ENCODE peak calls at places on chromosomes 13 and 19, in seven cellular contexts. Q, G, L, Y, Z, O and M are unnamed samples.

GRCh38 chr19:50817941-50818858 is 5.4 kb downstream of the KLK1 start:
- DNase-seq in Q (peak; percentile 95), G (peak; percentile 48), L (peak; percentile 99), Y (peak; percentile 97), Z (no peak), O (peak; percentile 63), M (no peak)

GRCh38 chr19:13143135-13143534 is 7.0 kb downstream of the STX10 start:
- DNase-seq in Q (no peak), G (no peak), L (no peak), Y (no peak), Z (peak; percentile 51), O (no peak), M (no peak)

GRCh38 chr13:27745301-27745700 is 47.0 kb upstream of the GSX1 start:
- DNase-seq in Q (no peak), G (no peak), L (no peak), Y (no peak), Z (no peak), O (no peak), M (no peak)

GRCh38 chr19:4319067-4319718 is 14.8 kb downstream of the FSD1 start:
- DNase-seq in Q (peak; percentile 2), G (no peak), L (no peak), Y (no peak), Z (no peak), O (no peak), M (no peak)

GRCh38 chr13:111575276-111575675 is 254.8 kb downstream of the TEX29 start:
- DNase-seq in Q (no peak), G (no peak), L (no peak), Y (no peak), Z (no peak), O (no peak), M (no peak)

GRCh38 chr19:6564393-6564792 is 26.6 kb downstream of the CD70 start:
- DNase-seq in Q (no peak), G (no peak), L (no peak), Y (peak; percentile 71), Z (peak; percentile 18), O (no peak), M (no peak)

GRCh38 chr13:60520902-60521563 is 124.0 kb downstream of the TDRD3 start:
- DNase-seq in Q (no peak), G (no peak), L (no peak), Y (no peak), Z (no peak), O (no peak), M (no peak)

GRCh38 chr19:48321622-48322591 is 3.4 kb upstream of the EMP3 start:
- DNase-seq in Q (peak; percentile 99), G (peak; percentile 94), L (peak; percentile 98), Y (peak; percentile 97), Z (peak; percentile 21), O (peak; percentile 92), M (no peak)

GRCh38 chr13:108807841-108808240 is 178.4 kb downstream of the MYO16 start:
- DNase-seq in Q (no peak), G (no peak), L (no peak), Y (no peak), Z (no peak), O (no peak), M (no peak)

GRCh38 chr19:41696402-41697197 is 8.5 kb upstream of the CEACAM7 start:
- DNase-seq in Q (no peak), G (no peak), L (no peak), Y (no peak), Z (no peak), O (no peak), M (no peak)

GRCh38 chr13:98429977-98430785 is 146.7 kb downstream of the STK24 start:
- DNase-seq in Q (no peak), G (no peak), L (no peak), Y (no peak), Z (no peak), O (no peak), M (no peak)

GRCh38 chr13:100124265-100124664 is 35.4 kb downstream of the PCCA start:
- DNase-seq in Q (no peak), G (no peak), L (no peak), Y (no peak), Z (no peak), O (no peak), M (no peak)

GRCh38 chr19:38425810-38426466 is at the start of gene RASGRP4:
- DNase-seq in Q (no peak), G (no peak), L (peak; percentile 56), Y (peak; percentile 84), Z (no peak), O (no peak), M (no peak)

GRCh38 chr19:46351241-46352041 is 4.6 kb downstream of the PPP5C start:
- DNase-seq in Q (no peak), G (no peak), L (no peak), Y (no peak), Z (no peak), O (no peak), M (no peak)

GRCh38 chr19:16612631-16613030 is 15.4 kb downstream of the MED26 start:
- DNase-seq in Q (no peak), G (no peak), L (no peak), Y (no peak), Z (no peak), O (no peak), M (no peak)

GRCh38 chr13:95154441-95154886 is 146.8 kb downstream of the ABCC4 start:
- DNase-seq in Q (no peak), G (no peak), L (no peak), Y (no peak), Z (no peak), O (no peak), M (no peak)

GRCh38 chr13:110404321-110404720 is 97.2 kb downstream of the COL4A2 start:
- DNase-seq in Q (no peak), G (no peak), L (no peak), Y (no peak), Z (no peak), O (no peak), M (no peak)

GRCh38 chr19:56149656-56150038 is 8.6 kb downstream of the ZNF444 start:
- DNase-seq in Q (no peak), G (no peak), L (no peak), Y (no peak), Z (no peak), O (no peak), M (no peak)

GRCh38 chr19:56150358-56150757 is 9.3 kb downstream of the ZNF444 start:
- DNase-seq in Q (no peak), G (no peak), L (no peak), Y (no peak), Z (no peak), O (no peak), M (no peak)

GRCh38 chr19:56155124-56155687 is 14.1 kb downstream of the ZNF444 start:
- DNase-seq in Q (peak; percentile 59), G (no peak), L (peak; percentile 87), Y (peak; percentile 53), Z (no peak), O (no peak), M (no peak)

GRCh38 chr19:56153507-56153906 is 12.4 kb downstream of the ZNF444 start:
- DNase-seq in Q (no peak), G (no peak), L (peak; percentile 66), Y (no peak), Z (no peak), O (no peak), M (no peak)

GRCh38 chr19:56152644-56153043 is 11.6 kb downstream of the ZNF444 start:
- DNase-seq in Q (no peak), G (no peak), L (no peak), Y (no peak), Z (no peak), O (no peak), M (no peak)
- TF ChIP-seq CTCF in Q (no peak), G (no peak), L (no peak), Y (no peak), Z (no peak), O (no peak), M (no peak)

DNA sequence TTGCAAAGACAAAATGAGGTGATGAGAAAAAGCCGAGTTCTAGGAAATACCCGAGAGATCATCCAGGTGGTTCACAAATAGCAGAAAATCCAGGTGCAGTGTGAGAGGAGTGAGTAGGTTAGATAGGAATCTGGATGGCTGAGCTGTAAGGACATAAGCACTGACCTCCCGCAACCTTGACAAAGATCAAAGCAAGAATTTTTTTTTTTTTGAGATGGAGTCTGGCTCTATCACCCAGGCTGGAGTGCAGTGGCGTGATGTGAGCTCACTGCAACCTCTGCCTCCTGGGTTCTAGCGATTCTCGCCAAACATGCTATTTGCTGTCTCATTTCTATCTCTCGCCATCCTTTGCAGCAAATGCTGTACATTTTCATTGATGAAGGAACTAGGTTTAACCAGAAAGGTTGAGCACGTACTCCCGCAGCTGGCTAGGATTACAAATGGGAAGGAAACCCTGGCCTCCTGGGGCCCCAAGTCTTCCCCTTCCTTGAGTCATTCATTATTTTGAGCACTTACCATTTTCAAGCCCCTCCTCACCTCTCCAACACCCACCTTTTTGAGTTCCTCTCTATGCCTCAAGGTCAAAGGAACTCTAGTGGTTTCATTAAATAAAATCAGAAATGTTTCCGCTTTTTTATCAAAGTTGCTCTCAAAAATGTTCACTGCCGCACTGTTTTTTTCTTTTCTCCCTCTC is 38.8 kb downstream of the NLRP12 start:
- DNase-seq in Q (no peak), G (no peak), L (no peak), Y (no peak), Z (peak; percentile 80), O (no peak), M (no peak)
- TF ChIP-seq SIN3A in Q (no peak), G (no peak), L (no peak), Y (no peak), Z (no peak), O (no peak), M (no peak)

DNA sequence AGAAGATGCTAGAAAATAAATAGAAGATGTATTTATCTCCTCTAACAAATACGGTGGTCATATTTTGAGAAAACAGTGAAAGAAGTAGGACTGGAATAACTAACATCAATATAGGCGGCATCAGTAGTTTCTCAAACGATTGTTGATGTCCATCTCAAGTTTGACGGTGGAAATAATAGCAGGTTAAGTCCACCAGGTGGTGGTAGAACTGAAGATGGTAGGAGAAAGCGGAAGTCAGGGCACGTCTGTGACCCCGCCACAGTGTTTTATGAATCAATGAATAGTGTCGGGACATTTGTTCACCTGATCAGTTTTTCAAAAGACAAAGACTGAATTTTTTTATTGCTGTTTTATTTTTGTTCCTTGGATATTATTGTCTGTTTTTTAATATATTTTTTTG is 706.4 kb upstream of the SLC10A2 start:
- DNase-seq in Q (no peak), G (no peak), L (no peak), Y (no peak), Z (peak; percentile 3), O (no peak), M (no peak)
- TF ChIP-seq CTCF in Q (no peak), G (peak; percentile 23), L (peak; percentile 40), Y (no peak), Z (no peak), O (no peak), M (peak; percentile 39)

DNA sequence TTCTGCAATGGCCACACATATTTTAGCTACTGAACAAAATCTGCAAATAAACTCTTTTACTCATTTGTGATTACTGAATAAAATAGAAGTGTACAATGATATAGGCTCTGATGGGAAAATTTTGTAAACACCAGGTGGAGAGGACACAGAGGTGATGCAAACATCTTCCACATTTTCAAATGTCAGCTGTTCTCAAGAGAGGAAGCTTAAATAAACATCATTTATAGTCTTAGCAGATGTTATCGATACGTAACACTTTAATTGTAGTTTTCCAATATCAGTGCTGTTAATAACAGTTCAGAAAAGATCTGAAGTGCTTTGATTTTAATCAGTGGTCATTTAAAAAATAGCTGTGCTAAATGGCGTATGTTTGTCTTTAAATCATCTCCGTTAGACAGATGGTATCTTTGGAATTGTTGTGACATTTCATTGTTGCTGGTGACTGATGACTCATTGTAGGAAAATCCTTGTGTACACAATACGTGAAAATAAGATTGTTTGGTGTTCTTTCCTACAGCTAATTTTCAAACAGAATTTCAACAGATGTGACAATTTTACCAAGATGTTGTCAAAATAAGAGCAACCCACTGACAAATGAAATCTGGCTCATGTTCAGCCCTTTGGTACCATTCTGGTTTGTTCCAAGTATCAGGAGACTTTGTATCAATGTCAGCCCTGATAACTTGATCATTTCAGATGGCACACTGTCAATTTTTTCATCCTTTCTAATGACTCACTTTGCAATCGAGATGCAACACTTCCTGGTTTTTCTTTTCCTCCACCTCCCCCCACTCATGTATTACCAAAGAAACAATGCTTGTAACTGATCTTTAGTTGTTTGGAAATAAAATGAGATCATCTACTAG is 516.0 kb downstream of the DCT start:
- DNase-seq in Q (no peak), G (no peak), L (no peak), Y (no peak), Z (peak; percentile 83), O (no peak), M (peak; percentile 12)
- TF ChIP-seq SIN3A in Q (no peak), G (no peak), L (no peak), Y (no peak), Z (no peak), O (no peak), M (no peak)